ENCODE peak calls at places on chromosomes 6 and 20, in ten cellular contexts. K is cardiac muscle cell; H is stimulated activated CD4-positive, alpha-beta T cell treated with anti-CD3 and anti-CD28 coated beads, Interleukin-2, amount 100 ng/mL, for 24 hours; Q is HuH-7.5; G is HAP-1; C is progenitor cell of endocrine pancreas; A is activated naive CD8-positive, alpha-beta T cell treated with anti-CD3 and anti-CD28 coated beads, Interleukin-2, amount 50 U/mL, for 24 hours; B is D341Med; R is foreskin fibroblast; X is NCI-H446. L is an unnamed sample.
A peak's percentile ranks its signal among the peaks of the same experiment; 100 is the strongest.

GRCh38 chr20:48238326-48238725 is 453.0 kb upstream of the SULF2 start:
- DNase-seq in G (no peak), X (no peak), H (no peak), Q (no peak), B (no peak), R (peak; percentile 31), K (peak; percentile 39), C (no peak), A (no peak), L (no peak)

GRCh38 chr6:39300739-39301138 is 13.5 kb downstream of the KCNK17 start:
- DNase-seq in H (no peak), B (no peak), X (no peak), C (no peak), Q (no peak), A (no peak), R (no peak), G (no peak), K (no peak), L (no peak)

GRCh38 chr6:41659935-41660334 is 21.7 kb downstream of the MDFI start:
- DNase-seq in Q (no peak), K (no peak), X (no peak), C (no peak), A (no peak), B (no peak), R (no peak), H (no peak), G (no peak), L (no peak)

GRCh38 chr6:110357696-110358535 is at the start of gene METTL24:
- DNase-seq in H (peak; percentile 14), B (peak; percentile 77), R (peak; percentile 19), K (no peak), Q (peak; percentile 37), C (peak; percentile 64), G (no peak), A (peak; percentile 34), X (no peak), L (no peak)

GRCh38 chr6:41306187-41306854 is 19.8 kb upstream of the TREM1 start:
- DNase-seq in G (peak; percentile 36), A (peak; percentile 51), R (peak; percentile 68), Q (peak; percentile 20), K (peak; percentile 55), H (peak; percentile 38), C (peak; percentile 30), B (peak; percentile 58), X (no peak), L (no peak)

GRCh38 chr20:56347628-56348305 is 11.0 kb upstream of the FAM210B start:
- DNase-seq in Q (no peak), C (no peak), H (no peak), B (no peak), R (no peak), G (peak; percentile 93), X (no peak), K (no peak), A (no peak), L (no peak)

GRCh38 chr6:41066867-41067304 is 5.3 kb downstream of the OARD1 start:
- DNase-seq in Q (no peak), H (peak; percentile 73), A (peak; percentile 72), R (peak; percentile 91), K (peak; percentile 89), B (peak; percentile 56), X (peak; percentile 45), C (peak; percentile 43), G (peak; percentile 49), L (peak; percentile 11)

GRCh38 chr6:140105857-140106256 is 731.4 kb upstream of the CITED2 start:
- DNase-seq in K (peak; percentile 36), Q (no peak), B (peak; percentile 33), A (no peak), C (no peak), G (peak; percentile 33), H (no peak), X (no peak), R (peak; percentile 16), L (no peak)

GRCh38 chr6:146590492-146590891 is 8.3 kb upstream of the ADGB start:
- DNase-seq in R (no peak), G (no peak), B (no peak), X (no peak), H (no peak), Q (no peak), C (no peak), K (no peak), A (no peak), L (no peak)

GRCh38 chr6:168004945-168005344 is 7.5 kb downstream of the KIF25 start:
- DNase-seq in K (no peak), H (no peak), R (no peak), C (no peak), X (no peak), G (no peak), A (no peak), Q (no peak), B (no peak), L (no peak)

GRCh38 chr6:75326557-75327258 is 42.1 kb upstream of the TMEM30A start:
- DNase-seq in K (peak; percentile 27), G (no peak), A (no peak), H (no peak), R (peak; percentile 66), Q (no peak), C (no peak), X (no peak), B (no peak), L (no peak)

GRCh38 chr6:78059171-78059570 is 406.3 kb downstream of the MEI4 start:
- DNase-seq in B (no peak), Q (no peak), A (no peak), H (no peak), X (no peak), G (no peak), K (no peak), R (no peak), C (no peak), L (no peak)

GRCh38 chr20:60365063-60365640 is 406.9 kb downstream of the CDH26 start:
- DNase-seq in H (no peak), R (no peak), Q (no peak), B (no peak), A (no peak), C (no peak), X (no peak), G (no peak), K (no peak), L (no peak)

GRCh38 chr20:59577037-59577808 is 27.1 kb upstream of the PHACTR3 start:
- DNase-seq in X (no peak), K (no peak), B (no peak), H (no peak), C (no peak), G (no peak), R (no peak), A (no peak), Q (no peak), L (no peak)

GRCh38 chr20:48826883-48827771 is 672 bp downstream of the PREX1 start:
- DNase-seq in K (peak; percentile 27), X (no peak), R (peak; percentile 56), A (peak; percentile 54), B (no peak), C (no peak), G (no peak), Q (peak; percentile 71), H (peak; percentile 40), L (no peak)

GRCh38 chr20:16689906-16690305 is 39.9 kb upstream of the SNRPB2 start:
- DNase-seq in K (no peak), C (no peak), A (no peak), Q (no peak), H (no peak), X (no peak), B (no peak), R (no peak), G (no peak), L (no peak)

GRCh38 chr6:8859501-8859900 is 424.2 kb upstream of the SLC35B3 start:
- DNase-seq in B (no peak), K (no peak), A (no peak), C (no peak), R (peak; percentile 26), Q (no peak), G (no peak), X (no peak), H (no peak), L (no peak)

GRCh38 chr6:37556884-37557644 is 57.4 kb upstream of the CCDC167 start:
- DNase-seq in G (no peak), A (no peak), H (no peak), C (no peak), Q (no peak), K (no peak), R (no peak), X (no peak), B (no peak), L (no peak)

GRCh38 chr6:125922322-125922860 is 34.2 kb upstream of the HINT3 start:
- DNase-seq in K (no peak), H (no peak), Q (no peak), B (no peak), X (no peak), G (no peak), A (no peak), C (no peak), R (no peak), L (no peak)

GRCh38 chr6:128600397-128600951 is 80.1 kb upstream of the PTPRK start:
- DNase-seq in A (peak; percentile 6), K (peak; percentile 93), B (no peak), H (no peak), G (no peak), Q (no peak), C (no peak), X (no peak), R (peak; percentile 96), L (no peak)

GRCh38 chr20:13095013-13095412 is 86.2 kb downstream of the SPTLC3 start:
- DNase-seq in C (no peak), G (no peak), X (no peak), H (no peak), Q (no peak), R (no peak), B (no peak), K (no peak), A (no peak), L (no peak)

GRCh38 chr20:13839421-13840092 is 54.7 kb downstream of the NDUFAF5 start:
- DNase-seq in H (no peak), G (no peak), B (peak; percentile 57), A (no peak), Q (no peak), R (peak; percentile 86), K (peak; percentile 26), X (no peak), C (no peak), L (no peak)

GRCh38 chr6:30485236-30485635 is 4.1 kb upstream of the HLA-E start:
- DNase-seq in B (no peak), G (peak; percentile 61), X (no peak), R (no peak), C (no peak), Q (no peak), A (no peak), H (no peak), K (no peak), L (no peak)

GRCh38 chr20:58691405-58691772 is 1.2 kb upstream of the NPEPL1 start:
- DNase-seq in K (peak; percentile 19), G (no peak), X (no peak), A (no peak), H (no peak), B (no peak), C (no peak), Q (no peak), R (no peak), L (no peak)

GRCh38 chr6:151087861-151088598 is 151.7 kb upstream of the AKAP12 start:
- DNase-seq in H (no peak), G (peak; percentile 65), A (no peak), R (peak; percentile 82), X (no peak), K (peak; percentile 96), Q (peak; percentile 33), B (no peak), C (no peak), L (no peak)

GRCh38 chr6:132763269-132763668 is 5.6 kb upstream of the VNN2 start:
- DNase-seq in A (peak; percentile 42), K (peak; percentile 4), Q (no peak), X (no peak), C (no peak), H (peak; percentile 26), R (peak; percentile 2), B (no peak), G (no peak), L (no peak)

GRCh38 chr6:25706314-25707014 is 48.1 kb upstream of the SLC17A4 start:
- DNase-seq in K (peak; percentile 71), X (no peak), R (peak; percentile 44), B (no peak), Q (peak; percentile 19), C (no peak), A (no peak), H (no peak), G (no peak), L (no peak)

GRCh38 chr20:13262701-13263335 is 41.7 kb downstream of the ISM1 start:
- DNase-seq in Q (peak; percentile 29), R (peak; percentile 44), B (no peak), A (no peak), K (no peak), G (no peak), C (no peak), X (no peak), H (no peak), L (no peak)

L was measured in thoracic aorta.